ENCODE peak calls at places on chromosomes 5 and 9, in five cellular contexts. C is CD8-positive, alpha-beta T cell; P is CD4-positive, alpha-beta T cell; Q is RWPE1; L is neuronal stem cell. M is an unnamed sample.

GRCh38 chr5:165497707-165498106 is 1992.3 kb downstream of the MAT2B start:
- DNase-seq in C (no peak), P (no peak), Q (peak; percentile 37), L (no peak), M (no peak)

GRCh38 chr5:176337913-176338312 is 23.7 kb downstream of the KIAA1191 start:
- DNase-seq in C (no peak), P (no peak), Q (no peak), L (no peak), M (no peak)

GRCh38 chr5:167355370-167355769 is 936.1 kb upstream of the WWC1 start:
- DNase-seq in C (no peak), P (no peak), Q (no peak), L (peak; percentile 14), M (no peak)

GRCh38 chr5:172142709-172143215 is 45.3 kb downstream of the STK10 start:
- DNase-seq in C (no peak), P (no peak), Q (no peak), L (no peak), M (no peak)

GRCh38 chr9:71761938-71762353 is 6.4 kb downstream of the CEMIP2 start:
- DNase-seq in C (no peak), P (no peak), Q (no peak), L (no peak), M (no peak)

GRCh38 chr5:168528521-168529360 is at the start of gene FBLL1:
- DNase-seq in C (peak; percentile 31), P (no peak), Q (peak; percentile 31), L (peak; percentile 81), M (no peak)

GRCh38 chr9:128819716-128820664 is 1.7 kb downstream of the ENDOG start:
- DNase-seq in C (no peak), P (no peak), Q (no peak), L (no peak), M (no peak)

GRCh38 chr9:26260238-26260637 is 582.0 kb upstream of the TUSC1 start:
- DNase-seq in C (no peak), P (no peak), Q (peak; percentile 69), L (no peak), M (no peak)

GRCh38 chr5:68740204-68740910 is 353.5 kb upstream of the SLC30A5 start:
- DNase-seq in C (no peak), P (no peak), Q (no peak), L (no peak), M (no peak)

GRCh38 chr5:102766295-102767090 is 11.4 kb downstream of the PAM start:
- DNase-seq in C (no peak), P (no peak), Q (no peak), L (no peak), M (no peak)

GRCh38 chr5:179612577-179613459 is 10.7 kb downstream of the HNRNPH1 start:
- DNase-seq in C (no peak), P (no peak), Q (no peak), L (no peak), M (no peak)

GRCh38 chr5:179614745-179615144 is 8.7 kb downstream of the HNRNPH1 start:
- DNase-seq in C (no peak), P (no peak), Q (no peak), L (no peak), M (no peak)

GRCh38 chr5:179616002-179616594 is 7.4 kb downstream of the HNRNPH1 start:
- DNase-seq in C (no peak), P (no peak), Q (no peak), L (no peak), M (no peak)

GRCh38 chr5:179613460-179614071 is 9.9 kb downstream of the HNRNPH1 start:
- DNase-seq in C (no peak), P (no peak), Q (no peak), L (no peak), M (no peak)

GRCh38 chr5:179615203-179615602 is 8.3 kb downstream of the HNRNPH1 start:
- DNase-seq in C (no peak), P (no peak), Q (no peak), L (no peak), M (no peak)
- H3K27ac ChIP-seq in C (no peak overlapping the region), P (no peak overlapping the region), Q (no peak overlapping the region), L (no peak overlapping the region), M (no peak overlapping the region)

GRCh38 chr9:20376780-20377179 is 245.5 kb downstream of the MLLT3 start:
- DNase-seq in C (no peak), P (no peak), Q (no peak), L (no peak), M (no peak)

GRCh38 chr9:20376042-20376441 is 246.3 kb downstream of the MLLT3 start:
- DNase-seq in C (no peak), P (no peak), Q (no peak), L (no peak), M (no peak)

GRCh38 chr9:20379804-20380225 is 242.5 kb downstream of the MLLT3 start:
- DNase-seq in C (no peak), P (no peak), Q (no peak), L (no peak), M (no peak)

GRCh38 chr9:20380546-20380945 is 241.8 kb downstream of the MLLT3 start:
- DNase-seq in C (no peak), P (no peak), Q (no peak), L (no peak), M (no peak)

GRCh38 chr9:20378851-20379250 is 243.4 kb downstream of the MLLT3 start:
- DNase-seq in C (no peak), P (no peak), Q (no peak), L (no peak), M (no peak)
- H3K27ac ChIP-seq in C (no peak overlapping the region), P (no peak overlapping the region), Q (no peak overlapping the region), L (no peak overlapping the region), M (no peak overlapping the region)

GRCh38 chr5:149938791-149939358 is 5.7 kb downstream of the PDE6A start:
- DNase-seq in C (no peak), P (no peak), Q (peak; percentile 96), L (no peak), M (no peak)
- H3K27ac ChIP-seq in C (no peak overlapping the region), P (no peak overlapping the region), Q (peak overlapping the region; percentile 93), L (no peak overlapping the region), M (no peak overlapping the region)

GRCh38 chr5:150582281-150582791 is 58.1 kb upstream of the SYNPO start:
- DNase-seq in C (no peak), P (no peak), Q (no peak), L (no peak), M (peak; percentile 57)
- H3K27ac ChIP-seq in C (no peak overlapping the region), P (no peak overlapping the region), Q (no peak overlapping the region), L (no peak overlapping the region), M (no peak overlapping the region)

GRCh38 chr9:78301466-78301865 is 4.5 kb downstream of the PSAT1 start:
- DNase-seq in C (no peak), P (no peak), Q (no peak), L (no peak), M (no peak)
- H3K27ac ChIP-seq in C (no peak overlapping the region), P (no peak overlapping the region), Q (no peak overlapping the region), L (no peak overlapping the region), M (no peak overlapping the region)

DNA sequence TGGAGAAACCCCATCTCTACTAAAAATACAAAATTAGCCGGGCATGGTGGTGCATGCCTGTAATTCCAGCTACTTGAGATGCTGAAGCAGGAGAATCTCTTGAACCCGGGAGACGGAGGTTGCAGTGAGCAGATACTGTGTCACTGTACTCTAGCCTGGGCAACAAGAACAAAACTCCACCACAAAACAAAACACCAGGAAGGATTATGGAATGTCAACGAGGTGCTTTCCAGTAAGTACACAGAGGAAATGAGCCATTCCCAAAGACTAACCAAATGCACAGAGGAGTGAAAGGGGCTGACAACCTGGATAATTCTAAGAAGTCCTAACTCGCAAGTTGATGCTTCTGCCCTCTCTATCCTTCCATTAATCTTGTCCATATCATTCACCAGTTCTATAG is 126.1 kb upstream of the RETREG1 start:
- DNase-seq in C (no peak), P (no peak), Q (no peak), L (no peak), M (no peak)
- H3K27ac ChIP-seq in C (no peak overlapping the region), P (no peak overlapping the region), Q (peak overlapping the region; percentile 1), L (peak overlapping the region; percentile 90), M (peak overlapping the region; percentile 34)